ENCODE peak calls at places on chromosomes 1 and 21, in four cellular contexts. N is hepatocyte; O is CD4-positive, alpha-beta T cell; F is lower leg skin. W is an unnamed sample.
A peak's percentile ranks its signal among the peaks of the same experiment; 100 is the strongest.

GRCh38 chr21:26135520-26135919 is 35.0 kb downstream of the APP start:
- DNase-seq in F (no peak), N (no peak), O (no peak), W (no peak)

GRCh38 chr1:239386453-239387303 is at the start of gene CHRM3:
- DNase-seq in O (no peak), F (no peak), N (peak; percentile 75), W (peak; percentile 76)

GRCh38 chr1:245480393-245481120 is 325.8 kb downstream of the KIF26B start:
- DNase-seq in F (no peak), O (no peak), N (no peak), W (no peak)

GRCh38 chr1:234755449-234755863 is 145.5 kb upstream of the IRF2BP2 start:
- DNase-seq in N (peak; percentile 58), F (peak; percentile 86), O (no peak), W (no peak)

GRCh38 chr1:166167395-166167922 is 658 bp upstream of the FAM78B start:
- DNase-seq in F (no peak), N (no peak), O (no peak), W (no peak)

GRCh38 chr1:177945943-177946650 is 23.8 kb downstream of the SEC16B start:
- DNase-seq in O (no peak), F (peak; percentile 22), N (peak; percentile 76), W (peak; percentile 76)

GRCh38 chr1:108877324-108877812 is 583 bp downstream of the GPSM2 start:
- DNase-seq in F (no peak), N (peak; percentile 19), O (no peak), W (no peak)

GRCh38 chr1:184283999-184284398 is 102.8 kb upstream of the C1orf21 start:
- DNase-seq in N (peak; percentile 29), O (no peak), F (no peak), W (no peak)

GRCh38 chr1:111704776-111705175 is 34.4 kb downstream of the INKA2 start:
- DNase-seq in O (no peak), N (peak; percentile 38), F (no peak), W (no peak)

GRCh38 chr21:14273736-14274538 is 58.0 kb downstream of the RBM11 start:
- DNase-seq in F (no peak), O (no peak), N (peak; percentile 63), W (no peak)

GRCh38 chr1:2226525-2227340 is 1.4 kb upstream of the SKI start:
- DNase-seq in F (peak; percentile 14), O (no peak), N (peak; percentile 58), W (no peak)

GRCh38 chr1:210678306-210678705 is 349.6 kb downstream of the HHAT start:
- DNase-seq in O (no peak), F (no peak), N (no peak), W (no peak)

GRCh38 chr1:24308365-24309015 is 10.7 kb upstream of the GRHL3 start:
- DNase-seq in N (no peak), F (no peak), O (no peak), W (no peak)

GRCh38 chr21:34788879-34789278 is 120.1 kb downstream of the CLIC6 start:
- DNase-seq in F (no peak), N (no peak), O (no peak), W (no peak)

GRCh38 chr1:79124756-79125155 is 118.2 kb upstream of the ADGRL4 start:
- DNase-seq in N (no peak), F (no peak), O (no peak), W (no peak)

GRCh38 chr21:34592120-34592561 is 22.8 kb downstream of the RCAN1 start:
- DNase-seq in N (peak; percentile 73), F (no peak), O (no peak), W (no peak)

GRCh38 chr1:6208723-6209660 is 3.1 kb downstream of the RNF207 start:
- DNase-seq in O (no peak), F (no peak), N (peak; percentile 72), W (peak; percentile 61)
- TF ChIP-seq CTCF in O (peak; percentile 37), F (no peak), N (peak; percentile 43), W (peak; percentile 63)

GRCh38 chr21:36658926-36659325 is 40.0 kb upstream of the SIM2 start:
- DNase-seq in N (no peak), O (no peak), F (no peak), W (no peak)
- TF ChIP-seq CTCF in N (no peak), O (no peak), F (no peak), W (no peak)

DNA sequence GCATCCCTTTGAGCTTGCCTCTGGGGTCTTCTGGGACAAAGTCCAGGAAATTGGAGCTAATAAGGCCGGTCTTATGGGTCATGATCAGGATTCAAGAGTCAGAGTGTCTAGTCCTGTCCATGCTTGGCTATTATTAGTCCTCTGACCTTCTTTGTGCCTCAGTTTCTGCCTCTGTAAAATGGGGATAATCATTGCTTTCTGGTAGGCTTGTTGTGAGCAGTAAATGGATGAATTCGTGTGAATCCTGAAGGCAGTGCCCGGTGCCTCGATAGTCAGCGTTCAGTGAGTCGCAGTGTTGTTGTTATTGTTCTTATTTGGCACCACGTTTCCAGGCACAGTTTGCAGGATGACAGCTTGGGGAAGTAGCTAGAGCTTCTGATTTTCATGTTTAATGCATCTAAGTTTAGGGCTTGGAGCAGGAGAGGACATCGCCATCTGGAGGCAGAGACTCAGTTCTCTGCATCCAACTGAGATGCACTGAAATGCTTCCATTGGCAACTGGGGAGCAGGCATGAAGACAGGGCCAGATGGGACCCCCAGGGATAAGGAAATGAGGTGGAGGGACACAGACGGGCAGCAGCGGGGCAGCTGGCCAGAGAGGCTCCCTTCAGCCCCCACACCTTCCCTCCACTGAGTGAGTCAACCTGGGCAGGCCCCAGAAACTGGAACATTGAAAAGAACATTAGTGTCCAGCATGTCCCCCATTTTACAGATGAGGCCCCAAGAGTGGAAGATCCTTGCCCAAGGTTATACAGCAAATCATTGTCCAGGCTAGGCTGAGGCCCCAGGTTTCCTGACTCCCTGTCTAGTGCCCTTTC is 160.3 kb downstream of the PTPRU start:
- DNase-seq in O (no peak), N (peak; percentile 6), F (no peak), W (peak; percentile 34)
- TF ChIP-seq CTCF in O (no peak), N (peak; percentile 35), F (no peak), W (no peak)

GRCh38 chr1:181141431-181141910 is 53.0 kb downstream of the IER5 start:
- DNase-seq in F (no peak), N (no peak), O (no peak), W (no peak)

GRCh38 chr1:181140891-181141290 is 52.4 kb downstream of the IER5 start:
- DNase-seq in F (no peak), O (no peak), N (no peak), W (no peak)

GRCh38 chr1:181140398-181140797 is 51.9 kb downstream of the IER5 start:
- DNase-seq in N (no peak), O (no peak), F (no peak), W (no peak)

GRCh38 chr1:181137217-181137743 is 48.8 kb downstream of the IER5 start:
- DNase-seq in O (no peak), N (no peak), F (no peak), W (no peak)

GRCh38 chr1:181139631-181140051 is 51.1 kb downstream of the IER5 start:
- DNase-seq in F (no peak), N (no peak), O (no peak), W (no peak)
- TF ChIP-seq CTCF in F (no peak), N (no peak), O (no peak), W (no peak)

DNA sequence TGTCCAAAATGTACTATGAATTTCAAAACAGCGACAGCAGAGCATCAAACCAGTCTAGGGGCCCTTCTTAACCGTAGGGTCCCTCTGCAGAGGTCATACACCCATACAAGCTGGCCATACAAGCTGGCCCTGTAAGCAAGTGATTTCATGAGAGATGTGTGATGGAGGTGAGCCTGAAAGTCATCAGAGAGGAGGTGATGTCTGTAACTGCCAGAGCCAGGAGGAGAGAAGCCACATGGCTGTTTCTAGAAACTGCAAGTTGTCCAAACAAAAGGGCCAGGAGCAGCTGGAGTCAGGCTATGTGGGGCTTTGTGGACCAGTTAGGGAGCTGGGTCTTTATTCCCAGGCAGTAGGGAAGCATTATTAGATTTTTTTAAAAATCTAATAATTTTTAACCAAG is 14.8 kb upstream of the SERINC2 start:
- DNase-seq in N (no peak), O (no peak), F (no peak), W (no peak)
- TF ChIP-seq CTCF in N (no peak), O (no peak), F (no peak), W (no peak)

DNA sequence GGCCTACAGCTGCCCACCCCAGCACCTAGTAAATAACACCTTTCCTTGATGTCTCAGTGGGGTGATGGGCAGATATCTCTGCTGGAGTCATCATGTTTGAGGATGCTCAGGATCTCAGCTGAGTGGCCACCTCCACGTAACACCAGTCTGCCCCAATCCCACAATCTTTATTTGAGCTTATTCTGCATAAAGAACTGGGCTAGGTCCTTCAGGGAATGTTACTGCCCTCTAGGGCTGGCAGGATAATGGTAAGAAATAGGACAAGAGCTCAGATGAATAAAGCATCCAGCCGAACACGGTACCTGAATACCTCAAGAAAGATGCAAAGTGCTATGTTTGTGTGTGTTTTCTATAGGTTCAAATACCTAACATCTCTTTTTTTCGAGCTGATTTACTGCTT is 33.7 kb downstream of the XCL1 start:
- DNase-seq in F (no peak), O (no peak), N (no peak), W (no peak)
- TF ChIP-seq CTCF in F (no peak), O (no peak), N (no peak), W (no peak)

DNA sequence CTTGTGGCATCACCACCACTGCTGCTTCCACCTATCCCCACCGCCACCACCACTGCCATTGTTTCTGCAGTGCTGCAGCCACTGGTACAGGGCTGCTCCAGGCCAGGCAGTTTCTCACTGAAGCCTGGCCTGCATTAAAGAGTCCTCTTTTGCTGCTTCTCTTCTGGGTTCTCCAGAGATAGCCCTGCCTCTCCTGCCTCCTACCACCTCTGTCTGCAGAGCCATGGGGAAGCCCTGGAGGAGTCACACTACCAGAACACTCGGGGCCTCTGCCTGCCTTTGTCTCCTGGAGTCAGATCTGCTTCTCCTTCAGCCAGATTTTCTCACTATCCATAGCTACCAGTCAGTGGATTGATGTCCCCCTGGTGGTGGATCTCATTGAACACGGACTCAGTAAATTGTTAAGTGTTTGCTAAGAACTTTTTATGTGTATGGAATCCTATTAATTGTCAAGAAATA is 37.7 kb upstream of the DDAH1 start:
- DNase-seq in O (no peak), F (peak; percentile 50), N (peak; percentile 79), W (no peak)
- TF ChIP-seq CTCF in O (no peak), F (no peak), N (peak; percentile 61), W (peak; percentile 74)

GRCh38 chr1:227816750-227817446 is 1.4 kb downstream of the PRSS38 start:
- DNase-seq in O (no peak), F (no peak), N (no peak), W (no peak)

DNA sequence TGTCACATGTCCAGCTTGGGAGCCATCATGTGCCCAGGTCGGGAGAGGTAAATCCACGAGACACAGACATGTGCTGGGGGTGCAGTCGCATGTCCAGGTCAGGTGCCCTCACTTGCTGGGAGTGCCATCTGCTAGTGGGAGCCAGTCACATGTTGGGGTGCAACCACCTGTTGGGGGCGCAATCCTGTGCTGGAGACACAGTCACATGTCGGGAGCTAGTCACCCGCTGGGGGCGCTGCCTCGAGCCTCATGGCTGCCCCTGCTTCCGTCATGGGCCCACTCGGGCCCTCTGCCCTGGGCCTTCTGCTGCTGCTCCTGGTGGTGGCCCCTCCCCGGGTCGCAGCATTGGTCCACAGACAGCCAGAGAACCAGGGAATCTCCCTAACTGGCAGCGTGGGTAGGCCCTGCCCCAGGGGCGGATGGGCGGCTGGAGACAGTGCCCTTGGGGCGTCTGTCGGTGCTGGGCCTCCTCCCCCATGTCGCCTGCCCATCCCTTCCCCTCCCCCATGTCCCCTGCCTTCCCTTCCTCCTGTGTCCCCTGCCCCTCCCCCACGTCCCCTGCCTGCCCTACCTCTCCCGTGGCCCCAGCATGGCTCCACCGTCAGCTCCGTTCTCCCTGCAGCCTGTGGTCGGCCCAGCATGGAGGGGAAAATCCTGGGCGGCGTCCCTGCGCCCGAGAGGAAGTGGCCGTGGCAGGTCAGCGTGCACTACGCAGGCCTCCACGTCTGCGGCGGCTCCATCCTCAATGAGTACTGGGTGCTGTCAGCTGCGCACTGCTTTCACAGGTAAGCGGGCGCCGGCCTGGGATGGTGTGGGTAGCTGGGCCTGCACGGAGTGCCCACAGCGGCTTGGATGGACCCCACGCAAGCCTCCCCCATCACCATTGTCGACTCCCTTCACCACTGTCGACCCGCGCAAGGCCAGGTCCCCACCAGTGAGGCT is at the start of gene PRSS38:
- DNase-seq in F (no peak), N (no peak), O (no peak), W (no peak)
- TF ChIP-seq CTCF in F (no peak), N (no peak), O (no peak), W (no peak)

W was measured in mesothelial cell of epicardium.